ENCODE peak calls at places on chromosomes 6 and 20, in eight cellular contexts. G, P, N, M, S, Q, F and I are unnamed samples. For H3K4me1, the result is how much of the 10 kb centered on the place peaks cover.

GRCh38 chr6:15752820-15753219 is 90.0 kb upstream of the DTNBP1 start:
- DNase-seq in G (no peak), P (no peak), N (no peak), M (peak), S (no peak), Q (no peak), F (no peak), I (no peak)

GRCh38 chr20:62617711-62618483 is 24.4 kb upstream of the SLCO4A1 start:
- DNase-seq in G (peak), P (no peak), N (no peak), M (no peak), S (peak), Q (peak), F (peak), I (no peak)

GRCh38 chr6:12312736-12313135 is 22.6 kb downstream of the EDN1 start:
- DNase-seq in G (no peak), P (no peak), N (no peak), M (no peak), S (no peak), Q (no peak), F (no peak), I (no peak)

GRCh38 chr20:61299613-61300012 is 47.6 kb downstream of the CDH4 start:
- DNase-seq in G (no peak), P (no peak), N (no peak), M (no peak), S (no peak), Q (no peak), F (no peak), I (no peak)

GRCh38 chr6:163529605-163530004 is 115.1 kb downstream of the QKI start:
- DNase-seq in G (no peak), P (no peak), N (no peak), M (no peak), S (no peak), Q (no peak), F (no peak), I (no peak)

GRCh38 chr6:40735126-40735920 is 148.2 kb upstream of the LRFN2 start:
- DNase-seq in G (no peak), P (no peak), N (no peak), M (no peak), S (no peak), Q (no peak), F (no peak), I (no peak)

GRCh38 chr20:50625986-50626677 is 65.2 kb downstream of the RIPOR3 start:
- DNase-seq in G (peak), P (peak), N (no peak), M (peak), S (peak), Q (no peak), F (peak), I (peak)

GRCh38 chr6:71383476-71383875 is 94.9 kb downstream of the OGFRL1 start:
- DNase-seq in G (no peak), P (peak), N (no peak), M (no peak), S (no peak), Q (no peak), F (no peak), I (no peak)

GRCh38 chr6:17851001-17851719 is 136.3 kb downstream of the KIF13A start:
- DNase-seq in G (no peak), P (no peak), N (no peak), M (no peak), S (no peak), Q (no peak), F (no peak), I (no peak)

GRCh38 chr20:47956261-47956995 is 171.1 kb upstream of the SULF2 start:
- DNase-seq in G (no peak), P (no peak), N (no peak), M (no peak), S (peak), Q (no peak), F (peak), I (no peak)

GRCh38 chr6:126947070-126947469 is 171.4 kb upstream of the RSPO3 start:
- DNase-seq in G (peak), P (no peak), N (no peak), M (no peak), S (no peak), Q (no peak), F (peak), I (no peak)

GRCh38 chr6:41072836-41073202 is at the start of gene NFYA:
- DNase-seq in G (peak), P (no peak), N (no peak), M (peak), S (no peak), Q (no peak), F (no peak), I (no peak)

GRCh38 chr6:1336246-1336843 is 24.4 kb downstream of the FOXQ1 start:
- DNase-seq in G (no peak), P (peak), N (no peak), M (no peak), S (no peak), Q (no peak), F (no peak), I (peak)

GRCh38 chr6:54690596-54690995 is 156.0 kb upstream of the FAM83B start:
- DNase-seq in G (no peak), P (no peak), N (no peak), M (no peak), S (no peak), Q (no peak), F (no peak), I (no peak)

GRCh38 chr6:170067257-170067656 is 223.6 kb downstream of the DLL1 start:
- DNase-seq in G (no peak), P (no peak), N (no peak), M (no peak), S (no peak), Q (no peak), F (peak), I (no peak)

GRCh38 chr6:30322527-30323501 is 3.9 kb upstream of the TRIM39 start:
- DNase-seq in G (no peak), P (no peak), N (no peak), M (no peak), S (no peak), Q (no peak), F (peak), I (no peak)

GRCh38 chr6:137495652-137496391 is 1.6 kb upstream of the OLIG3 start:
- DNase-seq in G (no peak), P (no peak), N (no peak), M (no peak), S (no peak), Q (no peak), F (no peak), I (no peak)
- H3K4me1 ChIP-seq in G (under half), P (under half), N (half or more), M (under half), S (half or more), Q (half or more), F (under half), I (under half)

GRCh38 chr6:52516269-52516668 is 60.6 kb downstream of the TRAM2 start:
- DNase-seq in G (no peak), P (no peak), N (no peak), M (no peak), S (no peak), Q (no peak), F (no peak), I (no peak)
- H3K4me1 ChIP-seq in G (under half), P (half or more), N (under half), M (under half), S (half or more), Q (under half), F (under half), I (under half)

GRCh38 chr6:52576392-52577021 is 353 bp downstream of the TRAM2 start:
- DNase-seq in G (peak), P (peak), N (peak), M (no peak), S (peak), Q (peak), F (peak), I (peak)

GRCh38 chr6:52573295-52573694 is 3.6 kb downstream of the TRAM2 start:
- DNase-seq in G (no peak), P (no peak), N (no peak), M (peak), S (no peak), Q (no peak), F (no peak), I (no peak)

GRCh38 chr6:52576054-52576391 is 837 bp downstream of the TRAM2 start:
- DNase-seq in G (no peak), P (no peak), N (no peak), M (no peak), S (no peak), Q (no peak), F (no peak), I (no peak)

GRCh38 chr6:52575490-52575868 is 1.4 kb downstream of the TRAM2 start:
- DNase-seq in G (no peak), P (no peak), N (no peak), M (no peak), S (no peak), Q (no peak), F (no peak), I (no peak)

DNA sequence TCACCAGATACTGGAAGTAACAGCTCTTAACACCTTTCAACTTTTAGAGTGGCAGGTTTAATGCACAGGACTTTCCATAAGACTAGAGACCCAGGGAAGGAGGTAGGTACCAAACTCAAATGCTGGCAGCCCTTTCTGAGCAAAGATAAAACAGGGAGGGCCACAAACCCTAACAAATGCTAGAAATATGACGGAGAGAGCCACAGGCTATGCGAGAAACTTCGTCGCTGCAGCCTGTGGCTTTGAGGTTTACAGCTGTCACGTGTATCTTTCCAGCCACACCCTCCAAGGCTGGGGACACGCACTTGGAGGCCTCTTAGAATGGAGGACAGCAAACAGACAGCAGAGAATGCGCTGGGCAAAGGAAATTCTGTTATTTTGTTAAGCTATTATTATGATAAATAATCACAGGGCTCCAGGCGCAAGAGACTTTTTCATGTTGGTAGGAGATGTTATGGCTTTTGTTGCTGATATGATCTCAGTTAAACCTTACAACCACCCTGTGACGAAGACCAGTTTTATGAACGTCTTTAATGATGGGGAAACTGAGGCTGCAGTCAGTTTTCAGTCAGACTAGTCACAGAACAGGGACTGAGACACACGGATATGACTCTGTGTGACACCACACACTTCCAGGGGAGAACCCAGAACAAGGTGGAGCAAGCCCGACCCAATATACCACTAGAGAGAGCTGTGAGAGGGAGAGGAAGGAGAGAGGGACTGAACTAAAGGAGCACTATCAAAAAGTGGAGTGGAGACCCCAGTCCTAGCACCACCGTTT is 2.0 kb downstream of the TRAM2 start:
- DNase-seq in G (peak), P (no peak), N (peak), M (no peak), S (peak), Q (peak), F (no peak), I (peak)
- H3K4me1 ChIP-seq in G (under half), P (under half), N (under half), M (under half), S (half or more), Q (under half), F (under half), I (under half)

GRCh38 chr6:31729515-31729978 is 448 bp upstream of the DDAH2 start:
- DNase-seq in G (peak), P (peak), N (peak), M (peak), S (peak), Q (peak), F (peak), I (peak)
- H3K4me1 ChIP-seq in G (under half), P (under half), N (half or more), M (under half), S (under half), Q (under half), F (under half), I (under half)

GRCh38 chr6:5698318-5698717 is 308.4 kb downstream of the NRN1 start:
- DNase-seq in G (no peak), P (no peak), N (no peak), M (no peak), S (no peak), Q (no peak), F (no peak), I (no peak)
- H3K4me1 ChIP-seq in G (under half), P (under half), N (under half), M (under half), S (under half), Q (under half), F (under half), I (under half)

GRCh38 chr6:52985228-52985627 is 9.9 kb downstream of the GSTA4 start:
- DNase-seq in G (no peak), P (no peak), N (no peak), M (no peak), S (no peak), Q (no peak), F (no peak), I (no peak)
- H3K4me1 ChIP-seq in G (under half), P (under half), N (under half), M (under half), S (under half), Q (under half), F (under half), I (under half)